ENCODE peak calls at places on chromosomes 11 and 22, in seven cellular contexts. P is neuronal stem cell, G is H9, Z is mesenchymal stem cell, M is IMR-90, L is mesendoderm, X is trophoblast cell. S is an unnamed sample.

GRCh38 chr11:14347494-14347893 is 11.5 kb downstream of the RRAS2 start:
- DNase-seq in L (no peak), G (no peak), P (no peak), Z (no peak), X (no peak), M (no peak), S (no peak)

GRCh38 chr22:20741634-20742581 is 32.0 kb upstream of the SERPIND1 start:
- DNase-seq in P (peak; percentile 27), L (peak; percentile 47), G (no peak), M (peak; percentile 13), Z (peak; percentile 19), X (peak; percentile 68), S (no peak)

GRCh38 chr22:32904044-32904443 is 102.5 kb downstream of the TIMP3 start:
- DNase-seq in Z (peak; percentile 54), M (peak; percentile 35), L (peak; percentile 76), G (peak; percentile 55), X (peak; percentile 68), P (peak; percentile 38), S (no peak)

GRCh38 chr11:113874096-113874919 is 1.1 kb downstream of the USP28 start:
- DNase-seq in L (peak; percentile 49), G (no peak), P (no peak), Z (peak; percentile 46), M (peak; percentile 1), X (no peak), S (no peak)

GRCh38 chr22:48836673-48837340 is 990.9 kb downstream of the BRD1 start:
- DNase-seq in L (no peak), X (no peak), Z (no peak), M (no peak), P (no peak), G (no peak), S (no peak)

GRCh38 chr11:109963101-109963500 is 130.1 kb upstream of the ZC3H12C start:
- DNase-seq in P (no peak), G (no peak), X (no peak), L (no peak), M (no peak), Z (no peak), S (no peak)

GRCh38 chr11:12090061-12090572 is 20.3 kb upstream of the MICAL2 start:
- DNase-seq in L (peak; percentile 41), P (no peak), X (peak; percentile 39), Z (no peak), M (peak; percentile 61), G (no peak), S (no peak)

GRCh38 chr22:19579880-19580279 is 55.7 kb upstream of the CLDN5 start:
- DNase-seq in M (no peak), L (no peak), Z (no peak), P (no peak), G (no peak), X (no peak), S (no peak)

GRCh38 chr11:67409261-67409666 is 5.4 kb downstream of the TBC1D10C start:
- DNase-seq in M (no peak), G (no peak), Z (no peak), X (no peak), P (no peak), L (no peak), S (no peak)

GRCh38 chr11:117824571-117825537 is at the start of gene FXYD2:
- DNase-seq in L (no peak), M (no peak), Z (peak; percentile 79), X (no peak), G (peak; percentile 36), P (no peak), S (no peak)

GRCh38 chr11:15327786-15328231 is 213.1 kb downstream of the INSC start:
- DNase-seq in M (peak; percentile 51), X (peak; percentile 55), L (peak; percentile 90), P (peak; percentile 81), G (peak; percentile 87), Z (peak; percentile 68), S (peak; percentile 60)

GRCh38 chr22:36830601-36831000 is 13.8 kb upstream of the PVALB start:
- DNase-seq in P (no peak), X (no peak), L (no peak), Z (no peak), G (no peak), M (no peak), S (no peak)

GRCh38 chr22:42901790-42902508 is 44.9 kb upstream of the ARFGAP3 start:
- DNase-seq in L (no peak), G (no peak), M (no peak), Z (no peak), X (no peak), P (no peak), S (no peak)

GRCh38 chr11:73277467-73277866 is 5.3 kb downstream of the P2RY6 start:
- DNase-seq in X (no peak), G (no peak), Z (no peak), L (no peak), P (no peak), M (no peak), S (no peak)

GRCh38 chr11:454043-454442 is 4.0 kb downstream of the PTDSS2 start:
- DNase-seq in X (no peak), M (no peak), L (no peak), Z (no peak), G (no peak), P (no peak), S (no peak)

GRCh38 chr11:65445101-65445603 is 22.6 kb downstream of the NEAT1 start:
- DNase-seq in Z (peak; percentile 85), X (peak; percentile 56), L (no peak), P (no peak), M (peak; percentile 48), G (no peak), S (no peak)

GRCh38 chr11:124745835-124746620 is 6.0 kb downstream of the VSIG2 start:
- DNase-seq in M (no peak), P (no peak), X (peak; percentile 66), L (no peak), Z (no peak), G (peak; percentile 64), S (peak; percentile 76)

GRCh38 chr22:38745676-38746460 is 9.9 kb downstream of the SUN2 start:
- DNase-seq in Z (no peak), M (no peak), G (no peak), L (no peak), P (no peak), X (no peak), S (no peak)

GRCh38 chr11:60130496-60130895 is 42.0 kb downstream of the MS4A2 start:
- DNase-seq in G (peak; percentile 43), L (peak; percentile 88), X (peak; percentile 85), P (peak; percentile 39), M (no peak), Z (peak; percentile 38), S (no peak)

GRCh38 chr11:111566324-111566723 is 25.8 kb downstream of the LAYN start:
- DNase-seq in G (no peak), L (peak; percentile 26), X (peak; percentile 41), P (no peak), Z (no peak), M (no peak), S (no peak)

GRCh38 chr22:21980547-21980946 is 2.0 kb downstream of the TOP3B start:
- DNase-seq in P (no peak), Z (no peak), L (no peak), G (no peak), M (no peak), X (no peak), S (no peak)

GRCh38 chr22:32910358-32910757 is 108.9 kb downstream of the TIMP3 start:
- DNase-seq in X (no peak), P (no peak), M (no peak), Z (no peak), G (no peak), L (no peak), S (no peak)

GRCh38 chr22:35604671-35605457 is 12.3 kb downstream of the MB start:
- DNase-seq in P (no peak), G (no peak), Z (no peak), L (peak; percentile 81), X (peak; percentile 90), M (no peak), S (no peak)

GRCh38 chr11:63565728-63566127 is 2.5 kb upstream of the PLAAT2 start:
- DNase-seq in P (no peak), M (no peak), X (no peak), L (no peak), Z (no peak), G (peak; percentile 39), S (no peak)

GRCh38 chr11:71252434-71252781 is at the start of gene SHANK2:
- DNase-seq in Z (no peak), G (peak; percentile 61), P (no peak), M (no peak), X (peak; percentile 64), L (peak; percentile 42), S (peak; percentile 82)

DNA sequence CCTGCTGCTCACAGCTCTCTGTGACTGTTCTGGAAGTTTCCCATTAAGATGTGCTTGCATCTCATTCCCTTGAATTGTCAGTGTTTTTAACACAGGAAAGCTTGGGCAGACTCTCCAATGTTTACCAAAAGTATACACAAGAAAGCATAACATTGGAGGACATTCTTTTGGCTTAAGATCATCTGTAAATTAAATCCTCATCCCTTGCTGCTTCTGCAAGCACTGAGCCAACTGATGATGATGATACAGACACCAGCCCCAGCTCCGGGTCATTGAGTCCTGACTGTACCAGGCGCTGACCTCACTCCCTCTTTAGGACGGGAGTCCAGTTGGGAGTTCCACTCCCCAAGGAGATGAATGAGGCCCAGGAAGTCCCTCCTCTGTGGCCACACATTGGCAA is 23.8 kb downstream of the CD82 start:
- DNase-seq in G (no peak), L (no peak), Z (peak; percentile 97), X (no peak), M (peak; percentile 97), P (no peak), S (no peak)
- H2BK120ac ChIP-seq in G (no peak overlapping the region), L (no peak overlapping the region), Z (no peak overlapping the region), X (no peak overlapping the region), M (peak overlapping the region; percentile 92), P (no peak overlapping the region), S (no peak overlapping the region)

GRCh38 chr22:49903322-49904039 is 14.8 kb downstream of the ALG12 start:
- DNase-seq in Z (no peak), M (no peak), P (no peak), X (no peak), G (no peak), L (no peak), S (no peak)
- H2BK120ac ChIP-seq in Z (no peak overlapping the region), M (no peak overlapping the region), P (no peak overlapping the region), X (no peak overlapping the region), G (no peak overlapping the region), L (no peak overlapping the region), S (no peak overlapping the region)

DNA sequence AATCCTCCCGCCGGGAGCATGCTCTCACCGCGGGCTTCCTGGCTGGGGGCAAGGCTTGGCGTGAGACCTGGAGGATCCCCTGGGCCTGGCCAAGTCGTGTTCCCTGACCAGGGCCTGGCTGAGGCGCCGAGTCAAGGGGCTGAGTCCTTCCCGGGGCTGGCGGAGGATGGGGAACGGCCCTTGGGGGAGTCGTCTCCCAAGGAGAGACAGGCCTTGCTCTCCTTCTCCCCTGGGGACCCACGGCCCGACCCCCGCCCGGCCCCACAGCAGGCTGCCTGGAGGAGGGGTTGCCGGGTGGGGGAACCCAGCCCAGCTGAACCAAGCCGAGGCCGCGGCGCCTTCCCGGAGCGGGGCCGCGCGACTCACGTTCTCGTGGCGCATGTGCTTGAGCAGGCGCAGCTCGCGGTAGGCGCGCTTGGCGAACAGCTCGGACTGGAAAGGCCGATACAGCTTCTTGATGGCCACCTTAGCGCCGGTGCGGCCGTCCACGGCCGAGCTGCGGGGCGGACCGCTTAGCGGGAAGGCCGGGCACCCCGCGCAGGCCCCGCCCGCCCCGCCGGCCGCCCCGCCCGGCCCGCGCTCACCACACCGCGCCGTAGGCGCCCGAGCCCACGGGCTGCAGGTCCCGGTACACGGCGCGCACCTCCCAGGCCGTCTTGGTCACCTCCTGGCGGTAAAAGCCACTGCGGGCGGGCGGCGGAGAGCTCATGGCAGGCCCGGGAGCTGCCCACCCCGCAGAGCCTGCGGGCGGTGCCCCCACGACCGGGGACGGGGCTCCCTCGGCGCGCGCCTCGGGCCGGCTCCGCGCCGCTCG is 475 bp downstream of the MAPK12 start:
- DNase-seq in L (no peak), G (no peak), X (peak; percentile 49), M (peak; percentile 67), P (no peak), Z (peak; percentile 72), S (no peak)
- H2BK120ac ChIP-seq in L (no peak overlapping the region), G (no peak overlapping the region), X (no peak overlapping the region), M (peak overlapping the region; percentile 39), P (peak overlapping the region; percentile 96), Z (peak overlapping the region; percentile 89), S (no peak overlapping the region)

GRCh38 chr11:126002181-126002580 is 56.3 kb downstream of the VSIG10L2 start:
- DNase-seq in P (no peak), G (no peak), M (no peak), Z (no peak), X (no peak), L (no peak), S (no peak)
- H2BK120ac ChIP-seq in P (no peak overlapping the region), G (no peak overlapping the region), M (no peak overlapping the region), Z (no peak overlapping the region), X (no peak overlapping the region), L (no peak overlapping the region), S (no peak overlapping the region)